ENCODE peak calls at places on chromosomes 7 and 10, in seven cellular contexts. V is ovary, C is AG04450, S is mammary epithelial cell, N is esophagus squamous epithelium, D is left ventricle myocardium inferior, I is cardiac muscle cell. K is an unnamed sample.

GRCh38 chr10:17240617-17241016 is 12.6 kb downstream of the VIM start:
- DNase-seq in S (no peak), N (no peak), I (no peak), C (no peak), V (no peak), D (no peak), K (no peak)

GRCh38 chr7:143299840-143300239 is 11.7 kb downstream of the CASP2 start:
- DNase-seq in V (no peak), N (no peak), D (no peak), C (no peak), I (peak; percentile 20), S (no peak), K (peak; percentile 24)

GRCh38 chr7:77746164-77746823 is 50.0 kb downstream of the RSBN1L start:
- DNase-seq in C (no peak), I (no peak), D (no peak), V (no peak), S (no peak), N (no peak), K (no peak)

GRCh38 chr10:62244785-62245595 is 23.7 kb downstream of the RTKN2 start:
- DNase-seq in C (no peak), D (no peak), S (peak; percentile 70), N (no peak), I (peak; percentile 86), V (no peak), K (peak; percentile 70)

GRCh38 chr7:55177068-55177530 is 158.3 kb downstream of the EGFR start:
- DNase-seq in D (no peak), I (no peak), V (no peak), C (no peak), S (no peak), N (no peak), K (no peak)

GRCh38 chr10:117993166-117993565 is 53.6 kb downstream of the RAB11FIP2 start:
- DNase-seq in S (no peak), N (no peak), I (no peak), C (no peak), D (no peak), V (no peak), K (no peak)

GRCh38 chr10:84783909-84784308 is 455.5 kb downstream of the CCSER2 start:
- DNase-seq in D (no peak), N (no peak), C (no peak), I (no peak), V (no peak), S (peak; percentile 8), K (no peak)

GRCh38 chr7:271266-272107 is 18.5 kb upstream of the FOXL3 start:
- DNase-seq in C (no peak), V (no peak), N (no peak), D (no peak), I (no peak), S (no peak), K (no peak)

GRCh38 chr10:34821587-34822585 is 6.8 kb upstream of the PARD3 start:
- DNase-seq in I (no peak), V (no peak), S (peak; percentile 27), C (no peak), D (no peak), N (no peak), K (no peak)

GRCh38 chr7:152735443-152736004 is 24.0 kb upstream of the ACTR3B start:
- DNase-seq in V (no peak), N (no peak), C (no peak), D (no peak), I (no peak), S (no peak), K (no peak)

GRCh38 chr7:43647772-43648643 is 65.1 kb downstream of the STK17A start:
- DNase-seq in V (peak; percentile 53), D (peak; percentile 41), S (peak; percentile 97), C (peak; percentile 99), N (no peak), I (peak; percentile 97), K (peak; percentile 45)
- H3K4me3 ChIP-seq in V (no peak overlapping the region), D (peak overlapping the region; percentile 25), S (peak overlapping the region; percentile 26), C (peak overlapping the region; percentile 42), N (peak overlapping the region; percentile 9), I (no peak overlapping the region), K (peak overlapping the region; percentile 17)

GRCh38 chr10:110273474-110273873 is 31.2 kb downstream of the SMNDC1 start:
- DNase-seq in N (no peak), C (peak; percentile 57), V (peak; percentile 68), I (peak; percentile 94), S (peak; percentile 81), D (peak; percentile 72), K (peak; percentile 48)
- H3K27ac ChIP-seq in N (peak overlapping the region; percentile 8), C (no peak overlapping the region), V (no peak overlapping the region), I (peak overlapping the region; percentile 3), S (no peak overlapping the region), D (peak overlapping the region; percentile 92), K (peak overlapping the region; percentile 64)

DNA sequence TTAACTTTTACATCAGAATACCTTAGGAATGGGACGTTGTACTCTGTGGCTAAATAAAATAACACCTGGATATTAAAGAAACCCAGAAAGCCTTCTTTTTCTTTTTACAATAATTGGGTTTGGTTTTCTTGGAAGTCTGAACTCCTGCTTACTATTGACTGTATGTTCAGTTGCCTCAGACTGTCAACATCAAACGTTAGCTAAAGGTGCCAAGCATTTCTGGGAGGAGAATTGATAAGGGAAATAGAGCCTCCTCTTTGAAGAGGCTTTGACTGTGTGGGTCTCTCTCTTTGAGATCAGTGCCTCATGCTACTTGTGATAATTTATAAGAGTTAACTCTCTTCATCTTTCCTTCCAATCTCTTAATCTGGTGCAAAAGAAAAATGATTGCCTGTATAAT is 224.7 kb upstream of the BMPER start:
- DNase-seq in S (no peak), V (no peak), N (no peak), D (no peak), I (no peak), C (no peak), K (no peak)
- H3K4me3 ChIP-seq in S (no peak overlapping the region), V (no peak overlapping the region), N (no peak overlapping the region), D (no peak overlapping the region), I (no peak overlapping the region), C (no peak overlapping the region), K (no peak overlapping the region)

GRCh38 chr7:102875700-102876192 is 37.1 kb upstream of the LRRC17 start:
- DNase-seq in S (peak; percentile 99), I (peak; percentile 94), V (no peak), C (peak; percentile 96), D (no peak), N (no peak), K (no peak)
- H3K27ac ChIP-seq in S (peak overlapping the region; percentile 93), I (no peak overlapping the region), V (no peak overlapping the region), C (peak overlapping the region; percentile 89), D (no peak overlapping the region), N (no peak overlapping the region), K (no peak overlapping the region)

GRCh38 chr7:155298834-155299538 is 1.3 kb downstream of the INSIG1 start:
- DNase-seq in I (peak; percentile 97), N (peak; percentile 87), S (peak; percentile 97), D (peak; percentile 93), V (peak; percentile 88), C (peak; percentile 88), K (peak; percentile 92)

GRCh38 chr7:155298288-155298833 is 683 bp downstream of the INSIG1 start:
- DNase-seq in V (no peak), C (no peak), I (no peak), D (no peak), S (no peak), N (no peak), K (peak; percentile 32)

GRCh38 chr7:155303039-155303593 is 5.4 kb downstream of the INSIG1 start:
- DNase-seq in N (no peak), C (no peak), I (no peak), V (no peak), S (no peak), D (no peak), K (no peak)

GRCh38 chr7:155299539-155300202 is 2.0 kb downstream of the INSIG1 start:
- DNase-seq in C (no peak), D (no peak), V (no peak), S (peak; percentile 42), N (no peak), I (no peak), K (no peak)

DNA sequence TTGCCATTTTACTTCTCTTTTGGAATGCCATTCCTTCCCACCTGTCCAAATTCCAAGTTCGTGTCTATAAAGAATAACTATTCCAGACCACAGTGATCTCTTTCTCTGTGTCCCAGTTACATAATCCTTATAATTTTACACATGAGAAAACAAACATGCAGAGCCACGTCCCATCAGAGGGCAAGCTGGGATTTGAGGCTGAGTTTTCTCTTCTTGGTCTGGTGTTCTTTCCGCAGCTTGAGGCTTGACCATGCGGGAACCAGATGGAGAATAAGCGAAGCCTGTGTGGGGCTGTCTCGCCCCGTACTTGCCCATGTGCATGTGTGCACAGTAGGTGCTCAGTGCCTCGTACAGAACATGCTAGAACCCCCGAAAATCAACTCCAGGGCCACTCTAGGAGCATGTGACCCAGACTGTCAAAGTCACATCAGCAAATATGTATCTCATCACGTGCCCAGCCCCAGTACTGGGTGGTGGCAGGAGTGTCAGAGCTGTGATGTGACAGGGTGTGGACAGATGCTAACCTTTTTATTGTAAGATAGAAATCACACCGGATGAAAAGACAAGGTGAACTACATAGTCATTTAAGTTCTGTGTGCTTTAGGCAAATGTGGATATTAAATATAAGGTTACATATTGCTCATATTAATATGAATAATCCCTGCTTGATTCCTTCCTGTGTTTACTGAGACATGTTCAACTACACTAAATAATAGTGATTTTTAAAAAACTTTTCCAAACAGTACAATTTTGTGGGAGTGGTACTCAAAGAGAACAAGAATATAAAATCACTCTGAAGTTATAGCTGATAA is 3.2 kb downstream of the INSIG1 start:
- DNase-seq in I (no peak), V (no peak), D (no peak), C (no peak), S (no peak), N (no peak), K (no peak)
- H3K4me3 ChIP-seq in I (no peak overlapping the region), V (no peak overlapping the region), D (no peak overlapping the region), C (peak overlapping the region; percentile 29), S (peak overlapping the region; percentile 68), N (peak overlapping the region; percentile 0), K (no peak overlapping the region)

DNA sequence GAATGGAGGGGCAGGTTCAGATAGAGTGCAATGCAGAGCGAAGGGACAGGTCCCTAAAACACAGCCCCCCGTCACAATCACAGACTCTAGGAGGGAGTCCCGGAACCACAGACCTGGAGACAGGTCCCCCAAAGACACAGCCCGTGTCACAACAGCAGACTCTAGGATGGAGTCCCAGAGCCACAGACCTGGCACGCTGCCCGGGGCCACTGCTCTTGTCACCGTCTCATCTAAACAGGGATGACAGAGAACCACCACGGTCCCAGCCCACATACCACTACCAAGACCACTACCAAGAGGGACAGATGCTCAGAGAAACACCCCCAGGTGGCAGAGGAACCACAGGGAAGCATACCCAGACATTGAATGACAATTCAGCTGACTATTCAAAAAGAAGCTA is 183.9 kb downstream of the TCERG1L start:
- DNase-seq in C (no peak), V (no peak), I (no peak), S (no peak), D (no peak), N (no peak), K (no peak)
- H3K27ac ChIP-seq in C (no peak overlapping the region), V (no peak overlapping the region), I (no peak overlapping the region), S (no peak overlapping the region), D (no peak overlapping the region), N (no peak overlapping the region), K (no peak overlapping the region)